ENCODE peak calls at places on chromosome 15, in seven cellular contexts. One of them, this sample, is unnamed.

GRCh38 chr15:35397027-35397426 is 148.9 kb downstream of the DPH6 start:
- DNase-seq in heart left ventricle: no peak
- DNase-seq in mesothelial cell of epicardium: no peak
- DNase-seq in BJ: no peak
- DNase-seq in GM20000: no peak
- DNase-seq in psoas muscle: no peak
- DNase-seq in uterus: no peak
- DNase-seq in this sample: no peak

GRCh38 chr15:63973212-63974009 is 72.9 kb downstream of the DAPK2 start:
- DNase-seq in heart left ventricle: no peak
- DNase-seq in mesothelial cell of epicardium: no peak
- DNase-seq in BJ: peak; percentile 91
- DNase-seq in GM20000: no peak
- DNase-seq in psoas muscle: no peak
- DNase-seq in uterus: no peak
- DNase-seq in this sample: no peak

GRCh38 chr15:31456329-31457060 is 129.9 kb downstream of the KLF13 start:
- DNase-seq in heart left ventricle: no peak
- DNase-seq in mesothelial cell of epicardium: no peak
- DNase-seq in BJ: no peak
- DNase-seq in GM20000: no peak
- DNase-seq in psoas muscle: no peak
- DNase-seq in uterus: no peak
- DNase-seq in this sample: no peak

GRCh38 chr15:29139540-29140459 is 129.8 kb downstream of the NSMCE3 start:
- DNase-seq in heart left ventricle: no peak
- DNase-seq in mesothelial cell of epicardium: no peak
- DNase-seq in BJ: no peak
- DNase-seq in GM20000: peak; percentile 87
- DNase-seq in psoas muscle: peak; percentile 19
- DNase-seq in uterus: no peak
- DNase-seq in this sample: peak; percentile 56

GRCh38 chr15:57680021-57680420 is 26.5 kb upstream of the POLR2M start:
- DNase-seq in heart left ventricle: no peak
- DNase-seq in mesothelial cell of epicardium: no peak
- DNase-seq in BJ: peak; percentile 39
- DNase-seq in GM20000: no peak
- DNase-seq in psoas muscle: no peak
- DNase-seq in uterus: no peak
- DNase-seq in this sample: no peak

GRCh38 chr15:96064351-96064756 is 266.1 kb upstream of the NR2F2 start:
- DNase-seq in heart left ventricle: no peak
- DNase-seq in mesothelial cell of epicardium: no peak
- DNase-seq in BJ: no peak
- DNase-seq in GM20000: no peak
- DNase-seq in psoas muscle: no peak
- DNase-seq in uterus: no peak
- DNase-seq in this sample: no peak

GRCh38 chr15:59247364-59247763 is 40.7 kb downstream of the LDHAL6B start:
- DNase-seq in heart left ventricle: peak; percentile 51
- DNase-seq in mesothelial cell of epicardium: no peak
- DNase-seq in BJ: no peak
- DNase-seq in GM20000: no peak
- DNase-seq in psoas muscle: no peak
- DNase-seq in uterus: no peak
- DNase-seq in this sample: peak; percentile 36

GRCh38 chr15:82810863-82811421 is 1.5 kb downstream of the WHAMM start:
- DNase-seq in heart left ventricle: no peak
- DNase-seq in mesothelial cell of epicardium: no peak
- DNase-seq in BJ: no peak
- DNase-seq in GM20000: no peak
- DNase-seq in psoas muscle: no peak
- DNase-seq in uterus: no peak
- DNase-seq in this sample: no peak

GRCh38 chr15:80599359-80599758 is 95.8 kb upstream of the ABHD17C start:
- DNase-seq in heart left ventricle: no peak
- DNase-seq in mesothelial cell of epicardium: no peak
- DNase-seq in BJ: peak; percentile 81
- DNase-seq in GM20000: no peak
- DNase-seq in psoas muscle: no peak
- DNase-seq in uterus: no peak
- DNase-seq in this sample: no peak

GRCh38 chr15:82650046-82650670 is 3.0 kb upstream of the CPEB1 start:
- DNase-seq in heart left ventricle: no peak
- DNase-seq in mesothelial cell of epicardium: no peak
- DNase-seq in BJ: no peak
- DNase-seq in GM20000: no peak
- DNase-seq in psoas muscle: no peak
- DNase-seq in uterus: no peak
- DNase-seq in this sample: no peak

GRCh38 chr15:85792102-85792731 is 2.5 kb downstream of the KLHL25 start:
- DNase-seq in heart left ventricle: no peak
- DNase-seq in mesothelial cell of epicardium: no peak
- DNase-seq in BJ: no peak
- DNase-seq in GM20000: no peak
- DNase-seq in psoas muscle: no peak
- DNase-seq in uterus: no peak
- DNase-seq in this sample: no peak

GRCh38 chr15:36777941-36778340 is 198.5 kb downstream of the CDIN1 start:
- DNase-seq in heart left ventricle: no peak
- DNase-seq in mesothelial cell of epicardium: no peak
- DNase-seq in BJ: no peak
- DNase-seq in GM20000: no peak
- DNase-seq in psoas muscle: no peak
- DNase-seq in uterus: no peak
- DNase-seq in this sample: no peak

GRCh38 chr15:92879949-92880725 is 20.0 kb upstream of the CHD2 start:
- DNase-seq in heart left ventricle: no peak
- DNase-seq in mesothelial cell of epicardium: no peak
- DNase-seq in BJ: no peak
- DNase-seq in GM20000: no peak
- DNase-seq in psoas muscle: no peak
- DNase-seq in uterus: no peak
- DNase-seq in this sample: no peak

GRCh38 chr15:56984681-56985515 is 66.5 kb downstream of the TCF12 start:
- DNase-seq in heart left ventricle: no peak
- DNase-seq in mesothelial cell of epicardium: no peak
- DNase-seq in BJ: peak; percentile 36
- DNase-seq in GM20000: no peak
- DNase-seq in psoas muscle: no peak
- DNase-seq in uterus: no peak
- DNase-seq in this sample: peak; percentile 16

GRCh38 chr15:79408041-79408440 is 24.1 kb upstream of the MINAR1 start:
- DNase-seq in heart left ventricle: no peak
- DNase-seq in mesothelial cell of epicardium: no peak
- DNase-seq in BJ: no peak
- DNase-seq in GM20000: no peak
- DNase-seq in psoas muscle: no peak
- DNase-seq in uterus: no peak
- DNase-seq in this sample: no peak

GRCh38 chr15:39472661-39473657 is 107.9 kb upstream of the THBS1 start:
- DNase-seq in heart left ventricle: peak; percentile 90
- DNase-seq in mesothelial cell of epicardium: no peak
- DNase-seq in BJ: peak; percentile 100
- DNase-seq in GM20000: no peak
- DNase-seq in psoas muscle: peak; percentile 78
- DNase-seq in uterus: peak; percentile 97
- DNase-seq in this sample: no peak

GRCh38 chr15:43215961-43216360 is 4.9 kb downstream of the EPB42 start:
- DNase-seq in heart left ventricle: no peak
- DNase-seq in mesothelial cell of epicardium: no peak
- DNase-seq in BJ: no peak
- DNase-seq in GM20000: no peak
- DNase-seq in psoas muscle: no peak
- DNase-seq in uterus: no peak
- DNase-seq in this sample: no peak

GRCh38 chr15:82108489-82109078 is 62.8 kb upstream of the MEX3B start:
- DNase-seq in heart left ventricle: peak; percentile 55
- DNase-seq in mesothelial cell of epicardium: no peak
- DNase-seq in BJ: no peak
- DNase-seq in GM20000: peak; percentile 78
- DNase-seq in psoas muscle: peak; percentile 51
- DNase-seq in uterus: peak; percentile 26
- DNase-seq in this sample: peak; percentile 64

GRCh38 chr15:39114690-39115378 is 466.0 kb upstream of the THBS1 start:
- DNase-seq in heart left ventricle: no peak
- DNase-seq in mesothelial cell of epicardium: no peak
- DNase-seq in BJ: no peak
- DNase-seq in GM20000: no peak
- DNase-seq in psoas muscle: no peak
- DNase-seq in uterus: no peak
- DNase-seq in this sample: no peak

GRCh38 chr15:68558318-68559305 is 20.2 kb upstream of the CORO2B start:
- DNase-seq in heart left ventricle: no peak
- DNase-seq in mesothelial cell of epicardium: no peak
- DNase-seq in BJ: no peak
- DNase-seq in GM20000: no peak
- DNase-seq in psoas muscle: no peak
- DNase-seq in uterus: peak; percentile 23
- DNase-seq in this sample: no peak

GRCh38 chr15:99963976-99964375 is 230.7 kb upstream of the LYSMD4 start:
- DNase-seq in heart left ventricle: no peak
- DNase-seq in mesothelial cell of epicardium: no peak
- DNase-seq in BJ: no peak
- DNase-seq in GM20000: no peak
- DNase-seq in psoas muscle: no peak
- DNase-seq in uterus: peak; percentile 9
- DNase-seq in this sample: no peak

GRCh38 chr15:99962006-99962561 is 228.8 kb upstream of the LYSMD4 start:
- DNase-seq in heart left ventricle: no peak
- DNase-seq in mesothelial cell of epicardium: no peak
- DNase-seq in BJ: no peak
- DNase-seq in GM20000: no peak
- DNase-seq in psoas muscle: no peak
- DNase-seq in uterus: peak; percentile 4
- DNase-seq in this sample: no peak

GRCh38 chr15:99958426-99959097 is 225.3 kb upstream of the LYSMD4 start:
- DNase-seq in heart left ventricle: no peak
- DNase-seq in mesothelial cell of epicardium: no peak
- DNase-seq in BJ: no peak
- DNase-seq in GM20000: no peak
- DNase-seq in psoas muscle: no peak
- DNase-seq in uterus: no peak
- DNase-seq in this sample: no peak

GRCh38 chr15:99963096-99963825 is 230.0 kb upstream of the LYSMD4 start:
- DNase-seq in heart left ventricle: no peak
- DNase-seq in mesothelial cell of epicardium: no peak
- DNase-seq in BJ: no peak
- DNase-seq in GM20000: no peak
- DNase-seq in psoas muscle: no peak
- DNase-seq in uterus: peak; percentile 13
- DNase-seq in this sample: no peak

GRCh38 chr15:99961011-99961441 is 227.8 kb upstream of the LYSMD4 start:
- DNase-seq in heart left ventricle: no peak
- DNase-seq in mesothelial cell of epicardium: no peak
- DNase-seq in BJ: no peak
- DNase-seq in GM20000: no peak
- DNase-seq in psoas muscle: no peak
- DNase-seq in uterus: no peak
- DNase-seq in this sample: no peak
- TF ChIP-seq CTCF in heart left ventricle: peak; percentile 35
- TF ChIP-seq CTCF in mesothelial cell of epicardium: no peak
- TF ChIP-seq CTCF in BJ: no peak
- TF ChIP-seq CTCF in GM20000: no peak
- TF ChIP-seq CTCF in psoas muscle: peak; percentile 25
- TF ChIP-seq CTCF in uterus: no peak
- TF ChIP-seq CTCF in this sample: no peak

DNA sequence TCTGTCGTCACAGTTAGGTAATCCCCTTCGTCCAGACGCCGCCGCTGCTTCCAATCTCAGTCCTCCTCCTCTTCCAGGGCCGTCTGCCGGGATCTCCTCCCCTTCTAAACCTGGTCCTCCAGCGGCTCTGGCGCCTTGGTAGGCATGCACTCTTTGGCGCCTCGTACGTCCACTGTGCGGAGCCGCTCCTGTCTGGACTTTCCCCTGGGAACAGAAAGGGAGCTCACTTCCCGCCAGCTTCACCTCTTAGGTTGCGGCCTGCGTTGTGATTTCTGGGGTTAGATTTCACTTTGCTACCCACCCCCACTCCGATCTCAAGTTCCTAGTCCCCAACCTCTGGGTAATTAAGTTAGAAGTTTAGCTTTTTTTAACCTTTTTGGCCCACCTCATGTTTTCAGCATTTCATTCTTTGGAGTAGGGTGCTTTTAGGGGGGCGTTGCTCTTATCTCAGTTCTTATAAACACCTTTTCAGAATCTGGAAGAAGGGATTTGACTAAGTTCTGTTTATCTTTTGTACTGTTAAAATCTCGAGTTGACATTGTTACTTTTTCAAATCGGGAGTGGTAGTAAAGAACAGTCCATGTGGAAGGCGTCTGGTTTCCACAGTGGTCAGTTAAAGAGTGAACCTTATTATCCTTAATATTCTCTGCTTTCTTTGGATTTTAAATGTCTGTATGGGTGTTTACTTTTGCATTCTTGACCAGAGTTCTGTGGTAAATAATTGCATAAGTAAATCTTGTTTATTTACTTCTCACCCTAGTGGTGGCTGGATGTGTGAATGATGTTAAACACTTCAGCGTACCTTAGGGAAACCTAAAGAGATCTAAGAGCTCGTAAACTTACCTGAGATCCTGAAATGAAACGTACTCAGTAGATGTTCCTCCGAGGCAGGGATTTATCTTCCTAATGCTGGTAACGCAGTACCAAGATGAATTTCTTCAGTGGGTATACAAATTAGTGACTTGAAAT is 611 bp downstream of the CTDSPL2 start:
- DNase-seq in heart left ventricle: no peak
- DNase-seq in mesothelial cell of epicardium: no peak
- DNase-seq in BJ: no peak
- DNase-seq in GM20000: no peak
- DNase-seq in psoas muscle: no peak
- DNase-seq in uterus: no peak
- DNase-seq in this sample: no peak
- TF ChIP-seq CTCF in heart left ventricle: no peak
- TF ChIP-seq CTCF in mesothelial cell of epicardium: no peak
- TF ChIP-seq CTCF in BJ: peak; percentile 13
- TF ChIP-seq CTCF in GM20000: no peak
- TF ChIP-seq CTCF in psoas muscle: no peak
- TF ChIP-seq CTCF in uterus: no peak
- TF ChIP-seq CTCF in this sample: no peak

GRCh38 chr15:71256934-71257333 is 141.7 kb downstream of the THSD4 start:
- DNase-seq in heart left ventricle: no peak
- DNase-seq in mesothelial cell of epicardium: no peak
- DNase-seq in BJ: no peak
- DNase-seq in GM20000: no peak
- DNase-seq in psoas muscle: no peak
- DNase-seq in uterus: no peak
- DNase-seq in this sample: no peak
- TF ChIP-seq CTCF in heart left ventricle: no peak
- TF ChIP-seq CTCF in mesothelial cell of epicardium: no peak
- TF ChIP-seq CTCF in BJ: no peak
- TF ChIP-seq CTCF in GM20000: no peak
- TF ChIP-seq CTCF in psoas muscle: no peak
- TF ChIP-seq CTCF in uterus: no peak
- TF ChIP-seq CTCF in this sample: peak; percentile 16

DNA sequence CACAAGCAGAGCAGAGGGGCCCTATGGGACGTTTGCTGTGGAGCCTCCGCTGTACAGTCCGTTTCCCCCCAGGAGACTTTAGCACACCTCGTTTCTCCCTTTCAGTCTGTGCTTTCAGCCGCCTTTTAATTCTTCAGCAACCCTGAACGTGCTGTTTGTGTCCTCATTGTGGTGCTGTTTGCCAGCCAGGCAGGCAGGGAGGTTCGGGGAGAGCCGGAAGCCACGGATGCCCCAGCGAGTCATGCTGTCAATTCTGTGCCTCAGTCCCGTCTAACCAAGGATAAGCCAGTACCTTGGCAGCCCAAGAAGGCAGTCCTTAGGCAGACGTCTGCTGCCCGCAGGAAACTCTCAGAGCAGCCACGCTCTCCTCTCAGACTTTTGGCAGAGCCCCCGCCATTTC is 158.7 kb downstream of the UACA start:
- DNase-seq in heart left ventricle: no peak
- DNase-seq in mesothelial cell of epicardium: no peak
- DNase-seq in BJ: no peak
- DNase-seq in GM20000: no peak
- DNase-seq in psoas muscle: no peak
- DNase-seq in uterus: no peak
- DNase-seq in this sample: no peak
- TF ChIP-seq CTCF in heart left ventricle: no peak
- TF ChIP-seq CTCF in mesothelial cell of epicardium: no peak
- TF ChIP-seq CTCF in BJ: no peak
- TF ChIP-seq CTCF in GM20000: no peak
- TF ChIP-seq CTCF in psoas muscle: no peak
- TF ChIP-seq CTCF in uterus: no peak
- TF ChIP-seq CTCF in this sample: no peak

This sample was measured in GM06990.